ENCODE peak calls at places on chromosomes 6 and 20, in seven cellular contexts. L is ovary, F is GM12878, G is tibial nerve, O is A549, I is sigmoid colon, B is stomach. E is an unnamed sample. For H3K9me3, the result is how much of the 10 kb centered on the place peaks cover.

GRCh38 chr6:53496797-53497196 is 48.1 kb downstream of the GCLC start:
- DNase-seq in B (no peak), F (no peak), L (no peak), O (peak), G (no peak), I (no peak), E (no peak)

GRCh38 chr20:41029150-41029872 is 689 bp downstream of the TOP1 start:
- DNase-seq in O (peak), L (peak), B (no peak), F (no peak), I (peak), G (no peak), E (peak)

GRCh38 chr6:140018588-140018987 is 644.1 kb upstream of the CITED2 start:
- DNase-seq in I (no peak), L (no peak), B (no peak), G (no peak), F (no peak), O (no peak), E (no peak)

GRCh38 chr6:42748241-42748898 is 2.5 kb upstream of the TBCC start:
- DNase-seq in I (no peak), B (no peak), G (no peak), L (no peak), F (no peak), O (no peak), E (no peak)

GRCh38 chr6:161658216-161658615 is 384.4 kb upstream of the AGPAT4 start:
- DNase-seq in I (no peak), L (no peak), B (no peak), G (no peak), O (no peak), F (no peak), E (no peak)

GRCh38 chr20:3862333-3862732 is 15.7 kb downstream of the MAVS start:
- DNase-seq in L (no peak), B (no peak), G (no peak), F (no peak), O (no peak), I (no peak), E (no peak)

GRCh38 chr20:58188496-58188895 is 40.0 kb downstream of the ANKRD60 start:
- DNase-seq in G (no peak), I (no peak), F (no peak), B (no peak), L (no peak), O (no peak), E (no peak)

GRCh38 chr6:52640170-52640569 is 30.7 kb upstream of the TMEM14A start:
- DNase-seq in I (no peak), B (peak), L (no peak), G (no peak), O (no peak), F (no peak), E (no peak)

GRCh38 chr20:60034231-60035110 is 76.2 kb downstream of the CDH26 start:
- DNase-seq in L (no peak), I (no peak), B (no peak), O (no peak), F (no peak), G (no peak), E (no peak)

GRCh38 chr6:166677941-166678340 is 50.9 kb upstream of the RPS6KA2 start:
- DNase-seq in B (no peak), F (no peak), L (no peak), G (no peak), O (no peak), I (no peak), E (no peak)

GRCh38 chr20:23627501-23627900 is 10.3 kb downstream of the CST3 start:
- DNase-seq in F (no peak), L (no peak), G (no peak), B (no peak), O (no peak), I (no peak), E (no peak)

GRCh38 chr6:116248577-116248976 is 5.3 kb downstream of the TSPYL4 start:
- DNase-seq in O (no peak), G (no peak), L (no peak), I (no peak), F (no peak), B (no peak), E (no peak)

GRCh38 chr6:108689279-108690161 is 128.8 kb downstream of the FOXO3 start:
- DNase-seq in G (peak), O (peak), B (peak), F (no peak), I (peak), L (peak), E (peak)

GRCh38 chr6:75374913-75375530 is 90.4 kb upstream of the TMEM30A start:
- DNase-seq in F (no peak), O (no peak), G (no peak), L (no peak), I (no peak), B (no peak), E (no peak)

GRCh38 chr20:3237958-3238615 is 903 bp downstream of the SLC4A11 start:
- DNase-seq in G (no peak), B (no peak), F (no peak), O (no peak), I (no peak), L (no peak), E (no peak)

GRCh38 chr20:57661201-57662027 is 41.2 kb upstream of the ZBP1 start:
- DNase-seq in I (peak), G (no peak), B (peak), L (peak), F (no peak), O (no peak), E (peak)

GRCh38 chr20:40939667-40940066 is 89.0 kb upstream of the TOP1 start:
- DNase-seq in B (no peak), G (no peak), L (no peak), O (no peak), F (no peak), I (no peak), E (no peak)

GRCh38 chr20:55415567-55416142 is 589.7 kb downstream of the CBLN4 start:
- DNase-seq in B (no peak), L (no peak), I (no peak), F (no peak), O (peak), G (no peak), E (no peak)
- TF ChIP-seq EP300 in B (no peak), L (no peak), I (no peak), F (no peak), O (no peak), G (no peak), E (no peak)

GRCh38 chr6:104952911-104953409 is 3.9 kb upstream of the LIN28B start:
- DNase-seq in I (no peak), B (no peak), O (no peak), F (no peak), L (no peak), G (no peak), E (no peak)

GRCh38 chr6:104955927-104956662 is 812 bp upstream of the LIN28B start:
- DNase-seq in F (no peak), B (no peak), I (no peak), O (peak), L (no peak), G (no peak), E (no peak)

GRCh38 chr6:104953410-104953953 is 3.4 kb upstream of the LIN28B start:
- DNase-seq in I (no peak), F (no peak), O (peak), L (no peak), B (no peak), G (no peak), E (no peak)

GRCh38 chr6:104955491-104955890 is 1.4 kb upstream of the LIN28B start:
- DNase-seq in O (peak), F (no peak), I (no peak), G (no peak), B (no peak), L (no peak), E (no peak)

DNA sequence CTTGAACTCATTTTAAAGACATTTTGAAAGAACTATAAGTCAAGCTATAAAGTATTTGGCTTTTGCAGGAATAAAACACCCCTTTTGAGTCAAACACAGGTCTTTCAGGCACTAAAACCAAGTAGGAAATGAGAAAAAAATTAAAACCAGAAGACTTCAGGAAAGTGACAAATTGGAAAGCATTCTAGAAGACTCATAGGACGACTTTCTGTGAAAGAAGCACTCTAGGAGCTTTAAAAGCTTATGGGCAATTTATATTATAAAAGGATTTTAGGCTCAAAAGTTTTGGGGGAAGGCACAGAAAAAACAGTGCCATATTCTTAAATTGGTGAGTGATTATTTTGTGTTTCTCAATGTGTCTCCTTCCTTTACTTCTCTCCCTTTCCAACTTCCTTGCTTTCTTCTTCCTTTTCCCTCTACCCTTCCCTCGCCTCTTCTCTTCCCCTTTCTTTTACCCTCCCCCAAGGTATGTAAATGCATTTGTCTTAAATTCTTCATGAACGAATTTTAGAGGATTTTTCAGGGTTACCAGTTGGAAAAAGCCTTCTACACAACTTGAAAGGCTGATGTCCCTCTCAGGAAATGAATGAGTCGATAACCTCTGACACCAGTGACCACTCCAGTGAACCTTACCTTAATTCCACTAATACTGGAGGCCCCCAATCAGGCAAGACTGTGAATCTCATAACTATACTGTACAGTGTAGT is 2.7 kb upstream of the LIN28B start:
- DNase-seq in L (no peak), G (no peak), O (peak), B (no peak), I (no peak), F (no peak), E (no peak)
- TF ChIP-seq POLR2A in L (no peak), G (no peak), O (no peak), B (no peak), I (no peak), F (no peak), E (no peak)

GRCh38 chr20:49285233-49285668 is 7.4 kb upstream of the ZNFX1 start:
- DNase-seq in I (no peak), B (no peak), G (no peak), O (no peak), F (no peak), L (no peak), E (no peak)
- H3K9me3 ChIP-seq in I (under half), B (under half), G (under half), O (under half), F (under half), L (under half), E (under half)

GRCh38 chr20:15146948-15147347 is 809.5 kb upstream of the FLRT3 start:
- DNase-seq in O (no peak), G (no peak), I (no peak), L (no peak), F (no peak), B (no peak), E (no peak)

GRCh38 chr20:15144911-15145310 is 807.5 kb upstream of the FLRT3 start:
- DNase-seq in O (no peak), I (no peak), B (peak), G (no peak), L (no peak), F (no peak), E (no peak)

GRCh38 chr20:15141880-15142279 is 804.5 kb upstream of the FLRT3 start:
- DNase-seq in O (no peak), B (no peak), I (no peak), G (no peak), L (no peak), F (no peak), E (no peak)

GRCh38 chr20:15139522-15139921 is 802.1 kb upstream of the FLRT3 start:
- DNase-seq in I (no peak), B (no peak), O (no peak), F (no peak), L (no peak), G (no peak), E (no peak)

GRCh38 chr20:15143478-15143877 is 806.1 kb upstream of the FLRT3 start:
- DNase-seq in B (no peak), L (no peak), F (no peak), O (no peak), I (no peak), G (no peak), E (no peak)
- TF ChIP-seq EP300 in B (no peak), L (no peak), F (no peak), O (no peak), I (no peak), G (no peak), E (no peak)

DNA sequence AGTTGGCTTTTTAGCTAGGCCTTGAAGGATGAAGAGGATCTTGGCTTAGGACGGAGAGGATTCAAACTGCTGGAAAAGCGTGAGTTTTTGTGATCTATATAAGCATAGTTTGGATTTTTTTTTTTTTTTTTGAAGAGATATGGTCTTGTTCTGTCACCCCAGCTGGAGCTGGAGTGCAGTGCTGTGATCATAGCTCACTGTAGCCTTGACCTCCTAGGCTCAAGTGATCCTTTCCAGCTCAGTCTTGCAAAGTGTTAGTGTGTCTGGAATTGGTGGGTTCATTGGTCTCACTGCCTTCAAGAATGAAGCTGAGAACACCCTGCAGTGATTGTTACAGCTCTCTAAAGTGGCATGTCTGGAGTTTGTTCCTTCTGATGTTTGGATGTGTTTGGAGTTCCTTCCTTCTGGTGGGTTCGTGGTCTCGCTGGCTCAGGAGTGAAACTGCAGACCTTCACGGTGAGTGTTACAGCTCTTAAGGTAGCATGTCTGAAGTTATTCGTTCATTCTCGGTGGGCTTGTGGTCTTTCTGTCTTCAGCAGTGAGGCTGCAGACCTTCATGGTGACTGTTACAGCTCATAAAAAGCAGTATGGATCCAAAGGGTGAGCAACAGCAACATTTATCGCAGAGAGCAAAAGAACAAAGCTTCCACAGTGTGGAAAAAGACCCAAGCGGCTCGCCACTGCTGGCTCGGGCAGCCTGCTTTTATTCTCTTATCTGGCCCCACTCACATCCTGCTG is 37.5 kb upstream of the NUP153 start:
- DNase-seq in B (no peak), O (no peak), L (no peak), F (no peak), G (no peak), I (no peak), E (no peak)
- TF ChIP-seq POLR2A in B (no peak), O (no peak), L (no peak), F (no peak), G (no peak), I (no peak), E (no peak)

DNA sequence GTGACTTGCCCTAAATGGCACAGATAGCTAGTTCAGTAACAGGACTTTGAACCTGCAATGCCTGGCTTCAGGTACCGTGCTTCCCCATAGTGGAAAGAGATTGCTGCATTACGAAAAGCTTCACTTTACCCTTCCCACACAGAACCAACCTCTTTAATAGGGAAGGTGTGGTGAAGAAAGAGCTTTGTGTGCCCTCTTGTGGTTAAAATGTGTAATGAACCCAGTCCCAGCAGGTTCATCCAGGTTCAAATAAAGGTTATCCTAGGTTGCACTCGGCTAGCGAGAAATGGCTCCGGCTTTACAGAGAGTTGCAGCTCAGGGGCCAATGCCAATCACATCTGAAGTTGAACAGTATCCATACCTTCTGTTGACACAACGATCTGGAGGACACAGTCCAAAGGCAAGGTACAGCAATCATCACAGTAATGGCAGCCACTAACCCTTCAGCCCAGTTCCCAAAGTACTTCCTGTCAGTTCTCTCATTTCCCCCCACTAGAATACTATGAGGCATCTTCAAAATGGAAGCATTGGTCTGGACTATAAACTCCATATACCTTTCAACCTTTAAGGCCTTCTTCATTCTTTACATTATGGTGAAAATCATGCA is 3.0 kb downstream of the DEFB115 start:
- DNase-seq in I (no peak), B (no peak), F (no peak), L (no peak), O (peak), G (no peak), E (no peak)
- H3K9me3 ChIP-seq in I (under half), B (under half), F (under half), L (under half), O (under half), G (under half), E (under half)

E was measured in transverse colon.